ENCODE peak calls at places on chromosomes 5 and 9, in four cellular contexts. One of them, this sample, is unnamed. For H3K9me3 and H3K4me1, the result is how much of the 10 kb centered on the place peaks cover.

GRCh38 chr5:4942831-4943178 is 197.3 kb upstream of the ADAMTS16 start:
- DNase-seq in endothelial cell of umbilical vein: no peak
- DNase-seq in naive thymus-derived CD4-positive, alpha-beta T cell: no peak
- DNase-seq in neuronal stem cell: no peak
- DNase-seq in this sample: no peak

GRCh38 chr9:90552317-90552716 is 90.3 kb downstream of the DIRAS2 start:
- DNase-seq in endothelial cell of umbilical vein: no peak
- DNase-seq in naive thymus-derived CD4-positive, alpha-beta T cell: no peak
- DNase-seq in neuronal stem cell: no peak
- DNase-seq in this sample: no peak

GRCh38 chr9:73056245-73056644 is 95.4 kb upstream of the ANXA1 start:
- DNase-seq in endothelial cell of umbilical vein: no peak
- DNase-seq in naive thymus-derived CD4-positive, alpha-beta T cell: no peak
- DNase-seq in neuronal stem cell: no peak
- DNase-seq in this sample: no peak

GRCh38 chr5:33105521-33105941 is 335.2 kb upstream of the TARS1 start:
- DNase-seq in endothelial cell of umbilical vein: peak
- DNase-seq in naive thymus-derived CD4-positive, alpha-beta T cell: no peak
- DNase-seq in neuronal stem cell: no peak
- DNase-seq in this sample: peak

GRCh38 chr9:6055213-6055612 is 39.8 kb upstream of the RANBP6 start:
- DNase-seq in endothelial cell of umbilical vein: peak
- DNase-seq in naive thymus-derived CD4-positive, alpha-beta T cell: peak
- DNase-seq in neuronal stem cell: peak
- DNase-seq in this sample: peak

GRCh38 chr5:143600396-143601075 is 197.1 kb upstream of the NR3C1 start:
- DNase-seq in endothelial cell of umbilical vein: no peak
- DNase-seq in naive thymus-derived CD4-positive, alpha-beta T cell: no peak
- DNase-seq in neuronal stem cell: no peak
- DNase-seq in this sample: no peak

GRCh38 chr9:89425921-89426388 is 72.0 kb downstream of the SEMA4D start:
- DNase-seq in endothelial cell of umbilical vein: no peak
- DNase-seq in naive thymus-derived CD4-positive, alpha-beta T cell: no peak
- DNase-seq in neuronal stem cell: no peak
- DNase-seq in this sample: no peak

GRCh38 chr5:125695994-125696679 is 727.1 kb upstream of the GRAMD2B start:
- DNase-seq in endothelial cell of umbilical vein: no peak
- DNase-seq in naive thymus-derived CD4-positive, alpha-beta T cell: no peak
- DNase-seq in neuronal stem cell: no peak
- DNase-seq in this sample: peak

GRCh38 chr5:16934669-16935068 is 1.4 kb downstream of the MYO10 start:
- DNase-seq in endothelial cell of umbilical vein: peak
- DNase-seq in naive thymus-derived CD4-positive, alpha-beta T cell: no peak
- DNase-seq in neuronal stem cell: no peak
- DNase-seq in this sample: peak

GRCh38 chr5:77083088-77083487 is 4.0 kb downstream of the ZBED3 start:
- DNase-seq in endothelial cell of umbilical vein: no peak
- DNase-seq in naive thymus-derived CD4-positive, alpha-beta T cell: no peak
- DNase-seq in neuronal stem cell: no peak
- DNase-seq in this sample: no peak

GRCh38 chr9:77215874-77216273 is 38.5 kb downstream of the VPS13A start:
- DNase-seq in endothelial cell of umbilical vein: peak
- DNase-seq in naive thymus-derived CD4-positive, alpha-beta T cell: no peak
- DNase-seq in neuronal stem cell: no peak
- DNase-seq in this sample: no peak

GRCh38 chr5:81397169-81397568 is 3.2 kb upstream of the ACOT12 start:
- DNase-seq in endothelial cell of umbilical vein: peak
- DNase-seq in naive thymus-derived CD4-positive, alpha-beta T cell: no peak
- DNase-seq in neuronal stem cell: no peak
- DNase-seq in this sample: peak

GRCh38 chr5:171913987-171914273 is 92.5 kb downstream of the FBXW11 start:
- DNase-seq in endothelial cell of umbilical vein: no peak
- DNase-seq in naive thymus-derived CD4-positive, alpha-beta T cell: no peak
- DNase-seq in neuronal stem cell: no peak
- DNase-seq in this sample: no peak

GRCh38 chr9:23308114-23308513 is 517.9 kb downstream of the ELAVL2 start:
- DNase-seq in endothelial cell of umbilical vein: no peak
- DNase-seq in naive thymus-derived CD4-positive, alpha-beta T cell: no peak
- DNase-seq in neuronal stem cell: no peak
- DNase-seq in this sample: no peak

GRCh38 chr5:82346376-82347212 is 68.4 kb upstream of the RPS23 start:
- DNase-seq in endothelial cell of umbilical vein: no peak
- DNase-seq in naive thymus-derived CD4-positive, alpha-beta T cell: no peak
- DNase-seq in neuronal stem cell: no peak
- DNase-seq in this sample: no peak

GRCh38 chr5:100780376-100780870 is 122.7 kb downstream of the ST8SIA4 start:
- DNase-seq in endothelial cell of umbilical vein: no peak
- DNase-seq in naive thymus-derived CD4-positive, alpha-beta T cell: peak
- DNase-seq in neuronal stem cell: no peak
- DNase-seq in this sample: no peak

GRCh38 chr9:111632051-111632450 is 917 bp downstream of the DNAJC25 start:
- DNase-seq in endothelial cell of umbilical vein: peak
- DNase-seq in naive thymus-derived CD4-positive, alpha-beta T cell: no peak
- DNase-seq in neuronal stem cell: no peak
- DNase-seq in this sample: no peak

GRCh38 chr9:111630182-111631070 is 708 bp upstream of the DNAJC25 start:
- DNase-seq in endothelial cell of umbilical vein: no peak
- DNase-seq in naive thymus-derived CD4-positive, alpha-beta T cell: no peak
- DNase-seq in neuronal stem cell: no peak
- DNase-seq in this sample: no peak

GRCh38 chr9:111631071-111631971 is at the start of gene DNAJC25:
- DNase-seq in endothelial cell of umbilical vein: peak
- DNase-seq in naive thymus-derived CD4-positive, alpha-beta T cell: peak
- DNase-seq in neuronal stem cell: peak
- DNase-seq in this sample: peak

GRCh38 chr9:111622626-111623025 is 8.5 kb upstream of the DNAJC25 start:
- DNase-seq in endothelial cell of umbilical vein: no peak
- DNase-seq in naive thymus-derived CD4-positive, alpha-beta T cell: no peak
- DNase-seq in neuronal stem cell: no peak
- DNase-seq in this sample: peak

DNA sequence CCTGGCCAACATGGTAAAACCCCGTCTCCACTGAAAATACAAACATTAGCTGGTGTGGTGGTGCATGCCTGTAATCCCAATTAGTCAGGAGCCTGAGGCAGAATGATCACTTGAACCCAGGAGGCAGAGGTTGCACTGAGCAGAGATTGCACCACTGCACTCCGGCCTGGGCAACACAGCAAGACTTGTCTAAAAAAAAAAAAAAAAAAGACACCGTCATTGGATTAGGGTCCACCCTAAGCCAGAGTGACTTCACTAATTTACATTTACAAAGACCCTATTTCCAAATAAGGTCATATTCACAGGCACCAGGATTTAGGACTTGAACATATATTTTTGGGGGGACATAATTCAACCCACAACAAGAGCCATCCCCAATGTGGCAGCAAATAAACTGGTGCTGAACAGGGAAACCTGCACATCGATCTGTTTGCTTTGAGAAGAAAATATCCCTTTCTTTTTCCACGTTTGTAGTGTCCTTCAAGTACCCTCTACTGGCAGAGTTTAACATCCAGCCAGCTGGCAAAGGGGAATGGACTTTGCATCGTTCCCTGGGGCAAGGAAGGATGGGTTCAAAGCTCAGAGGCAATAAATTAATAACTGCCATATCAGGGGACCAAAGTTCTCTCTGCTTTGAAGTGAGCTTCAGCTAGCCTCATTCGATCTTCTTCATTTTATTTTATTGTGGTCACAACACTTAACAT is 3.7 kb upstream of the DNAJC25 start:
- DNase-seq in endothelial cell of umbilical vein: no peak
- DNase-seq in naive thymus-derived CD4-positive, alpha-beta T cell: no peak
- DNase-seq in neuronal stem cell: no peak
- DNase-seq in this sample: no peak
- H3K9me3 ChIP-seq in endothelial cell of umbilical vein: under half
- H3K9me3 ChIP-seq in naive thymus-derived CD4-positive, alpha-beta T cell: under half
- H3K9me3 ChIP-seq in neuronal stem cell: under half
- H3K9me3 ChIP-seq in this sample: under half

DNA sequence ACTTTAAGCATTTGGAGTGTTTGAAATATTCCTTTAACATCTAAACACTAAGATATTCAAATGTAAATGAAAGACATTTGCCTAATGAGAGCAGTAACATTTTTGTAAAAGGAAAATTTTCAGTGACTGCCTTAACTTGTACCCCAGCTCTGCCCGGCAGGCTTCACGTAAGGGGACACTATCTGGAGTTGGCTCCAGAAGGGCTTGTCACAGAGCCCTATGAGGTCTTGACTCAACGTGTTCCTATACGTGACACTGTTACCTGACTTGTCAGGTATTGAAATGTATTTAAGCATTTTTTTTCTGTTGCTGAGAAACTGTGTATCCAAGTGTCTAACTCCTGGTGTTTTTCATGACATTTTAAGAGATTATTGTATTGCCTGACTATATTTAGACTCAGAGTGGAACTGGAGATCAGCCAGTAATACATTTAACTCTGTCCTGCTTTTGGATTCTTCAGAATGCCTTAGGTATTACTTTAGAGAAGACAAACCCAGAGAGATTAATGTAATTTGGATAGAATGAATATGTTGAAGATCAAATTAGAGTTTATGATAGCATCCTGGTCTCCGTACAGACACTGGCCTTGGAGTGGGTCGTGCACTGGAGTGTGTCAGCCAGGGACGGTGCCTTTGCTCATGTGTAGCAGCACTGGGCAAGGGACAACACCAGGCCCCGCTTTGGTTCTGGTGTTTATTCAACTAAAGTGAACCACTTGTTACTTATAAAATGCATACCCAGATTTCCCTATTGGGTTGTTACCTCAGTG is 34.6 kb upstream of the PHF2 start:
- DNase-seq in endothelial cell of umbilical vein: no peak
- DNase-seq in naive thymus-derived CD4-positive, alpha-beta T cell: no peak
- DNase-seq in neuronal stem cell: no peak
- DNase-seq in this sample: no peak
- H3K27ac ChIP-seq in endothelial cell of umbilical vein: no peak
- H3K27ac ChIP-seq in naive thymus-derived CD4-positive, alpha-beta T cell: no peak
- H3K27ac ChIP-seq in neuronal stem cell: no peak
- H3K27ac ChIP-seq in this sample: no peak

GRCh38 chr5:52658266-52658665 is 129.4 kb upstream of the ITGA1 start:
- DNase-seq in endothelial cell of umbilical vein: no peak
- DNase-seq in naive thymus-derived CD4-positive, alpha-beta T cell: no peak
- DNase-seq in neuronal stem cell: no peak
- DNase-seq in this sample: no peak

GRCh38 chr5:52661903-52662302 is 125.8 kb upstream of the ITGA1 start:
- DNase-seq in endothelial cell of umbilical vein: no peak
- DNase-seq in naive thymus-derived CD4-positive, alpha-beta T cell: no peak
- DNase-seq in neuronal stem cell: no peak
- DNase-seq in this sample: no peak

GRCh38 chr5:52655163-52655562 is 132.6 kb upstream of the ITGA1 start:
- DNase-seq in endothelial cell of umbilical vein: no peak
- DNase-seq in naive thymus-derived CD4-positive, alpha-beta T cell: no peak
- DNase-seq in neuronal stem cell: no peak
- DNase-seq in this sample: no peak

GRCh38 chr5:52660621-52661020 is 127.1 kb upstream of the ITGA1 start:
- DNase-seq in endothelial cell of umbilical vein: no peak
- DNase-seq in naive thymus-derived CD4-positive, alpha-beta T cell: no peak
- DNase-seq in neuronal stem cell: no peak
- DNase-seq in this sample: no peak

DNA sequence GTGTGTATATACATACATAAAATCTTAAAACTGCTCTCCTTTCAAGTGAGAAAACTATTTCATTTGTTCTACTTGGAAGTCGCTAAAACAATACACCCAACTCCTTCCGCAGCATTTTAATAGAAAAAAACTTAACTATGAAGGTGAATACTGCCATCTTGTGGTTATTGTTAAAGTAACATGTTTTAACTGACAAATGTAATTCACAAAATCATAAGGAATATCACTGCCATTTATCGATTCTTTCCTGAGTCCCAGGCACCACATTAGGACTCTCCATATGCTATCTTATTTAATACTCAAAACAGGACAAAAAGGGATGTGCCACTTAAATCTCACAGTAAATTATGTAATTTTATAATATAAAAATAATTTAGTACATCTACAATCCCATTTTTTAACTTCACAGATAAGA is 130.5 kb upstream of the ITGA1 start:
- DNase-seq in endothelial cell of umbilical vein: peak
- DNase-seq in naive thymus-derived CD4-positive, alpha-beta T cell: peak
- DNase-seq in neuronal stem cell: peak
- DNase-seq in this sample: peak
- H3K4me1 ChIP-seq in endothelial cell of umbilical vein: under half
- H3K4me1 ChIP-seq in naive thymus-derived CD4-positive, alpha-beta T cell: under half
- H3K4me1 ChIP-seq in neuronal stem cell: under half
- H3K4me1 ChIP-seq in this sample: under half

GRCh38 chr9:17251100-17251499 is 116.3 kb downstream of the CNTLN start:
- DNase-seq in endothelial cell of umbilical vein: no peak
- DNase-seq in naive thymus-derived CD4-positive, alpha-beta T cell: no peak
- DNase-seq in neuronal stem cell: no peak
- DNase-seq in this sample: no peak

DNA sequence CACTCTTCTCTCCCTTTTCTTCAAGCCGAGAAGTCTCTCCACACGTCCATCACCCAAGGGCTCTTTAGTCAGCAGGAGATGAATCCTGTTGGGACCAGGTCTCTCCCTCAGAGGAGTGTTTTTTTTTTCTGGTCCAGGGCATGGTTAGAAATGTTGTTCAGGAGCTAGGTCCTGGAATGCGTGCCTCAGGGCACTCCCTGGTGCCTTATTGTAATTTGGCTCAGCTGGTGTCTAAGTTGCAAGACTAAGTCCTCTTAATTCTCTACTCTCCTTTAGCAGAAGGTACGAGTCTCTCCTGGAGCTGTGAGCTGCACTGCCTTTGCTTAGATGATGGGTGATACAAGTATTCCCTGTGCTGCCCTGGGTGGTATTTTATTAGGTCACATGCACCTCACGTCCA is 111.9 kb downstream of the CNTLN start:
- DNase-seq in endothelial cell of umbilical vein: no peak
- DNase-seq in naive thymus-derived CD4-positive, alpha-beta T cell: no peak
- DNase-seq in neuronal stem cell: no peak
- DNase-seq in this sample: no peak
- H3K9me3 ChIP-seq in endothelial cell of umbilical vein: under half
- H3K9me3 ChIP-seq in naive thymus-derived CD4-positive, alpha-beta T cell: under half
- H3K9me3 ChIP-seq in neuronal stem cell: under half
- H3K9me3 ChIP-seq in this sample: under half

DNA sequence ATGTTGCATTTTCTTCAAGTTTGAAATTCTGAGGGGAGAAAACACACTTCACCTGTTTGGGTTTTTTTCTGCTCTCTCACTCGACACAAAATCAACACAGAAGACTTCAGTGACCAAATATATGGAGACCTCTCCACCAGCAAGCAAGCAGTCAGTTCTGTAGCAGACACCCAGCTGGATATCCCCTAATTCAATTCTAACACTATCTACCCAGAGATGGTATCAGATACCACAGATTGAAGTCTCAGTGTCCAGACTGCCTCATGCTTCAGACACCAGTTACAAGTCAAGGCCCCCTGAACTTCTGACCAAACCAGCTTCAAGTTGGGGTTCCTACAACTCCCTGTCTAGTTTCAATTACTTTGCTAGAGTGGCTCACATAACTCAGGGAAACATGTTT is 97.8 kb downstream of the INVS start:
- DNase-seq in endothelial cell of umbilical vein: no peak
- DNase-seq in naive thymus-derived CD4-positive, alpha-beta T cell: no peak
- DNase-seq in neuronal stem cell: no peak
- DNase-seq in this sample: no peak
- H3K27ac ChIP-seq in endothelial cell of umbilical vein: no peak
- H3K27ac ChIP-seq in naive thymus-derived CD4-positive, alpha-beta T cell: no peak
- H3K27ac ChIP-seq in neuronal stem cell: no peak
- H3K27ac ChIP-seq in this sample: no peak

This sample was measured in astrocyte.